ENCODE peak calls at places on chromosomes 4 and X, in four cellular contexts. One of them, this sample, is unnamed.

GRCh38 chrX:130048686-130049222 is 61.5 kb downstream of the ELF4 start:
- DNase-seq in choroid plexus epithelial cell: no peak
- DNase-seq in prostate gland: no peak
- DNase-seq in AG10803: no peak
- DNase-seq in this sample: no peak

GRCh38 chr4:93199492-93199891 is 629.1 kb upstream of the ATOH1 start:
- DNase-seq in choroid plexus epithelial cell: peak
- DNase-seq in prostate gland: no peak
- DNase-seq in AG10803: peak
- DNase-seq in this sample: peak

GRCh38 chr4:100633269-100633668 is 115.4 kb upstream of the EMCN start:
- DNase-seq in prostate gland: no peak
- DNase-seq in AG10803: no peak
- DNase-seq in choroid plexus epithelial cell: no peak
- DNase-seq in this sample: no peak

GRCh38 chr4:173528378-173529321 is 1.4 kb downstream of the HAND2 start:
- DNase-seq in prostate gland: no peak
- DNase-seq in choroid plexus epithelial cell: no peak
- DNase-seq in AG10803: peak
- DNase-seq in this sample: peak

GRCh38 chr4:160180206-160180605 is 1077.3 kb downstream of the RAPGEF2 start:
- DNase-seq in prostate gland: no peak
- DNase-seq in choroid plexus epithelial cell: peak
- DNase-seq in AG10803: peak
- DNase-seq in this sample: peak

GRCh38 chr4:150242820-150243458 is 164.7 kb downstream of the DCLK2 start:
- DNase-seq in prostate gland: no peak
- DNase-seq in choroid plexus epithelial cell: peak
- DNase-seq in AG10803: peak
- DNase-seq in this sample: peak

GRCh38 chr4:4852591-4853362 is 6.7 kb upstream of the MSX1 start:
- DNase-seq in prostate gland: no peak
- DNase-seq in AG10803: peak
- DNase-seq in choroid plexus epithelial cell: peak
- DNase-seq in this sample: peak

GRCh38 chr4:74764119-74764518 is 30.2 kb downstream of the BTC start:
- DNase-seq in choroid plexus epithelial cell: no peak
- DNase-seq in prostate gland: no peak
- DNase-seq in AG10803: no peak
- DNase-seq in this sample: no peak

GRCh38 chr4:169225058-169225751 is 45.6 kb downstream of the SH3RF1 start:
- DNase-seq in prostate gland: no peak
- DNase-seq in choroid plexus epithelial cell: peak
- DNase-seq in AG10803: peak
- DNase-seq in this sample: peak

GRCh38 chrX:18855919-18856644 is 127.8 kb downstream of the PHKA2 start:
- DNase-seq in prostate gland: no peak
- DNase-seq in AG10803: peak
- DNase-seq in choroid plexus epithelial cell: peak
- DNase-seq in this sample: peak

GRCh38 chr4:151486166-151486565 is 77.2 kb downstream of the FHIP1A start:
- DNase-seq in choroid plexus epithelial cell: peak
- DNase-seq in prostate gland: no peak
- DNase-seq in AG10803: peak
- DNase-seq in this sample: peak

GRCh38 chrX:153610834-153611209 is 11.9 kb upstream of the CCNQ start:
- DNase-seq in AG10803: no peak
- DNase-seq in choroid plexus epithelial cell: no peak
- DNase-seq in prostate gland: no peak
- DNase-seq in this sample: no peak

GRCh38 chr4:110675406-110675805 is 52.5 kb upstream of the PITX2 start:
- DNase-seq in AG10803: peak
- DNase-seq in prostate gland: no peak
- DNase-seq in choroid plexus epithelial cell: no peak
- DNase-seq in this sample: no peak

GRCh38 chr4:38040619-38041018 is 80.4 kb downstream of the PTTG2 start:
- DNase-seq in choroid plexus epithelial cell: no peak
- DNase-seq in prostate gland: no peak
- DNase-seq in AG10803: no peak
- DNase-seq in this sample: no peak

GRCh38 chrX:107935200-107935599 is 47.0 kb downstream of the TEX13B start:
- DNase-seq in choroid plexus epithelial cell: peak
- DNase-seq in prostate gland: no peak
- DNase-seq in AG10803: peak
- DNase-seq in this sample: peak

GRCh38 chrX:130649738-130650137 is 248.0 kb downstream of the RBMX2 start:
- DNase-seq in prostate gland: no peak
- DNase-seq in choroid plexus epithelial cell: no peak
- DNase-seq in AG10803: no peak
- DNase-seq in this sample: no peak

GRCh38 chr4:153655004-153655541 is 29.0 kb upstream of the TLR2 start:
- DNase-seq in prostate gland: no peak
- DNase-seq in choroid plexus epithelial cell: no peak
- DNase-seq in AG10803: peak
- DNase-seq in this sample: no peak

GRCh38 chrX:147957291-147957690 is 23.8 kb upstream of the FMR1NB start:
- DNase-seq in choroid plexus epithelial cell: no peak
- DNase-seq in prostate gland: no peak
- DNase-seq in AG10803: no peak
- DNase-seq in this sample: no peak

GRCh38 chrX:133544778-133545177 is 129.5 kb upstream of the GPC4 start:
- DNase-seq in choroid plexus epithelial cell: no peak
- DNase-seq in AG10803: no peak
- DNase-seq in prostate gland: no peak
- DNase-seq in this sample: no peak

GRCh38 chrX:141467442-141467841 is 117.1 kb downstream of the SPANXA1 start:
- DNase-seq in choroid plexus epithelial cell: peak
- DNase-seq in AG10803: no peak
- DNase-seq in prostate gland: no peak
- DNase-seq in this sample: peak

GRCh38 chrX:119512145-119512800 is 44.0 kb downstream of the SLC25A5 start:
- DNase-seq in prostate gland: peak
- DNase-seq in AG10803: peak
- DNase-seq in choroid plexus epithelial cell: peak
- DNase-seq in this sample: peak

GRCh38 chrX:38312436-38312835 is 14.9 kb downstream of the RPGR start:
- DNase-seq in AG10803: peak
- DNase-seq in choroid plexus epithelial cell: peak
- DNase-seq in prostate gland: no peak
- DNase-seq in this sample: peak

GRCh38 chr4:26088433-26088928 is 174.5 kb downstream of the SMIM20 start:
- DNase-seq in choroid plexus epithelial cell: peak
- DNase-seq in AG10803: peak
- DNase-seq in prostate gland: peak
- DNase-seq in this sample: peak

GRCh38 chrX:71909956-71910355 is 689 bp upstream of the NHSL2 start:
- DNase-seq in AG10803: peak
- DNase-seq in prostate gland: no peak
- DNase-seq in choroid plexus epithelial cell: peak
- DNase-seq in this sample: peak

GRCh38 chrX:42720209-42720608 is 57.8 kb downstream of the PPP1R2C start:
- DNase-seq in AG10803: no peak
- DNase-seq in prostate gland: no peak
- DNase-seq in choroid plexus epithelial cell: no peak
- DNase-seq in this sample: no peak

GRCh38 chr4:25367004-25367621 is 9.9 kb upstream of the ANAPC4 start:
- DNase-seq in choroid plexus epithelial cell: peak
- DNase-seq in prostate gland: no peak
- DNase-seq in AG10803: peak
- DNase-seq in this sample: peak

GRCh38 chr4:123304151-123305021 is 92.2 kb upstream of the SPRY1 start:
- DNase-seq in AG10803: no peak
- DNase-seq in choroid plexus epithelial cell: peak
- DNase-seq in prostate gland: no peak
- DNase-seq in this sample: no peak

GRCh38 chr4:86500527-86500926 is 93.6 kb upstream of the PTPN13 start:
- DNase-seq in choroid plexus epithelial cell: no peak
- DNase-seq in AG10803: peak
- DNase-seq in prostate gland: no peak
- DNase-seq in this sample: no peak

GRCh38 chr4:176927664-176928063 is 134.9 kb upstream of the VEGFC start:
- DNase-seq in prostate gland: no peak
- DNase-seq in AG10803: peak
- DNase-seq in choroid plexus epithelial cell: peak
- DNase-seq in this sample: peak

GRCh38 chrX:12410523-12410922 is 272.2 kb downstream of the FRMPD4 start:
- DNase-seq in AG10803: no peak
- DNase-seq in prostate gland: no peak
- DNase-seq in choroid plexus epithelial cell: no peak
- DNase-seq in this sample: no peak

GRCh38 chr4:11914406-11914805 is 485.7 kb upstream of the HS3ST1 start:
- DNase-seq in AG10803: no peak
- DNase-seq in choroid plexus epithelial cell: no peak
- DNase-seq in prostate gland: no peak
- DNase-seq in this sample: peak

GRCh38 chr4:124437853-124438495 is 274.6 kb downstream of the ANKRD50 start:
- DNase-seq in prostate gland: peak
- DNase-seq in choroid plexus epithelial cell: no peak
- DNase-seq in AG10803: no peak
- DNase-seq in this sample: no peak

GRCh38 chr4:53208749-53209148 is 157.1 kb downstream of the SCFD2 start:
- DNase-seq in choroid plexus epithelial cell: no peak
- DNase-seq in AG10803: no peak
- DNase-seq in prostate gland: no peak
- DNase-seq in this sample: no peak

DNA sequence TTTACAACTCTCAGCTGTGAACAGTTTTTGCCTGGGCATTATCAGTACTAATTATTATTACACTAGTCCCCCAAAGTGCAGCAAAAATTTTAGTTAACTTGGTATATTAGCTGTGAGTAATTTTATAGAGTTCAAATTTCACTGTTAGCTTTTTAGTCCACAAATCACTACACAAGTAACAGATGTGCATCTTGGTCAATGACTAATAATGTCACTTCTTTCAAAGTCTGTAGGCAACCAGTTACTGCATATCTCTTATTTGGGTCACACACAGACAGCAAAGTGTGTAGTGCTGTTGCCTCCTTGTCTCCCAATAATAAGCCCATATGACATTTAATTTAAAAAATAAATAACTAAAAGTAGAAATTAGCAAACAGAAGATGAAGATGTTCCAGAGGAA is 159.9 kb downstream of the SCFD2 start:
- DNase-seq in AG10803: peak
- DNase-seq in prostate gland: no peak
- DNase-seq in choroid plexus epithelial cell: no peak
- DNase-seq in this sample: no peak
- TF ChIP-seq CTCF in AG10803: no peak
- TF ChIP-seq CTCF in prostate gland: no peak
- TF ChIP-seq CTCF in choroid plexus epithelial cell: no peak
- TF ChIP-seq CTCF in this sample: no peak

GRCh38 chrX:106178826-106179225 is 10.7 kb downstream of the PWWP3B start:
- DNase-seq in choroid plexus epithelial cell: peak
- DNase-seq in AG10803: no peak
- DNase-seq in prostate gland: no peak
- DNase-seq in this sample: peak

GRCh38 chrX:106177106-106177981 is 9.2 kb downstream of the PWWP3B start:
- DNase-seq in prostate gland: peak
- DNase-seq in AG10803: no peak
- DNase-seq in choroid plexus epithelial cell: peak
- DNase-seq in this sample: peak

GRCh38 chrX:106177982-106178321 is 9.8 kb downstream of the PWWP3B start:
- DNase-seq in AG10803: no peak
- DNase-seq in choroid plexus epithelial cell: no peak
- DNase-seq in prostate gland: no peak
- DNase-seq in this sample: peak
- H3K4me3 ChIP-seq in AG10803: no peak
- H3K4me3 ChIP-seq in choroid plexus epithelial cell: peak
- H3K4me3 ChIP-seq in prostate gland: no peak
- H3K4me3 ChIP-seq in this sample: peak

GRCh38 chr4:76733380-76733779 is 164.6 kb downstream of the SOWAHB start:
- DNase-seq in prostate gland: peak
- DNase-seq in AG10803: no peak
- DNase-seq in choroid plexus epithelial cell: no peak
- DNase-seq in this sample: no peak
- TF ChIP-seq CTCF in prostate gland: peak
- TF ChIP-seq CTCF in AG10803: no peak
- TF ChIP-seq CTCF in choroid plexus epithelial cell: peak
- TF ChIP-seq CTCF in this sample: no peak

GRCh38 chrX:138710311-138710791 is 1.2 kb downstream of the FGF13 start:
- DNase-seq in choroid plexus epithelial cell: no peak
- DNase-seq in prostate gland: peak
- DNase-seq in AG10803: no peak
- DNase-seq in this sample: no peak

GRCh38 chrX:138710866-138711331 is 618 bp downstream of the FGF13 start:
- DNase-seq in prostate gland: no peak
- DNase-seq in AG10803: no peak
- DNase-seq in choroid plexus epithelial cell: no peak
- DNase-seq in this sample: no peak

GRCh38 chrX:138708268-138708667 is 3.2 kb downstream of the FGF13 start:
- DNase-seq in choroid plexus epithelial cell: no peak
- DNase-seq in AG10803: no peak
- DNase-seq in prostate gland: no peak
- DNase-seq in this sample: no peak

GRCh38 chrX:138711399-138712347 is at the start of gene FGF13:
- DNase-seq in choroid plexus epithelial cell: no peak
- DNase-seq in AG10803: no peak
- DNase-seq in prostate gland: peak
- DNase-seq in this sample: no peak

DNA sequence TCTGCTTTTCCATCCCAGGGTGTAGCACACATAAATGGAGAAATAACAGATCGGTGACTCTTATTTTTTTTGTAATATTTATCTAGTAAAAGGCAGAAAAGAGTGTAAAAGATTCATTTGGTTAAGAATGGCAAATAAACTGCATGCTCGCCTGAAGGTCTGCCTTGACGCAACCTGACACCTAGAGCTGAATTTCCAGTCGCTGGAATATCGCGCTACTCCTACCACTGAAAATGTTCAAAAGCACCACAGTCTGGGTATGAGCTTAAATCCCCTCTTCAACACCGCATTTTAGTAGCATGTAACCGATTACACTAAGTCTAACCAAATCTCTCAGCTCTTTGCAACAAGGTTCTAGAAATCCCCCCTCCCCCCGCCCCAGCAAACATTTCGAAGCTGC is 1.6 kb downstream of the FGF13 start:
- DNase-seq in choroid plexus epithelial cell: no peak
- DNase-seq in prostate gland: no peak
- DNase-seq in AG10803: no peak
- DNase-seq in this sample: no peak
- H3K4me3 ChIP-seq in choroid plexus epithelial cell: no peak
- H3K4me3 ChIP-seq in prostate gland: peak
- H3K4me3 ChIP-seq in AG10803: no peak
- H3K4me3 ChIP-seq in this sample: no peak

GRCh38 chrX:20063716-20064351 is 52.9 kb downstream of the MAP7D2 start:
- DNase-seq in choroid plexus epithelial cell: no peak
- DNase-seq in AG10803: no peak
- DNase-seq in prostate gland: no peak
- DNase-seq in this sample: no peak
- TF ChIP-seq CTCF in choroid plexus epithelial cell: peak
- TF ChIP-seq CTCF in AG10803: peak
- TF ChIP-seq CTCF in prostate gland: no peak
- TF ChIP-seq CTCF in this sample: peak